ENCODE peak calls at places on chromosomes 1 and 21, in five cellular contexts. Q is breast epithelium, E is AG04450, Y is transverse colon, G is prostate gland. O is an unnamed sample.

GRCh38 chr1:232766224-232766890 is 38.9 kb upstream of the MAP10 start:
- DNase-seq in E (no peak), G (no peak), Q (no peak), Y (no peak), O (peak)

GRCh38 chr1:156987715-156988114 is 57.8 kb downstream of the ARHGEF11 start:
- DNase-seq in E (no peak), G (no peak), Y (no peak), Q (no peak), O (no peak)

GRCh38 chr1:109193653-109194590 is 19.8 kb upstream of the SARS1 start:
- DNase-seq in Y (peak), E (no peak), Q (no peak), G (no peak), O (no peak)

GRCh38 chr1:27992271-27992670 is 32.5 kb downstream of the XKR8 start:
- DNase-seq in Y (no peak), E (no peak), Q (no peak), G (no peak), O (no peak)

GRCh38 chr1:162696286-162696862 is 64.1 kb downstream of the DDR2 start:
- DNase-seq in Y (peak), G (peak), Q (peak), E (peak), O (no peak)

GRCh38 chr21:46323227-46323709 is 402 bp downstream of the C21orf58 start:
- DNase-seq in Q (no peak), Y (no peak), G (no peak), E (no peak), O (no peak)

GRCh38 chr21:14533555-14534400 is 12.3 kb downstream of the SAMSN1 start:
- DNase-seq in Q (no peak), Y (no peak), E (no peak), G (no peak), O (peak)

GRCh38 chr1:115838805-115839705 is 1.9 kb downstream of the NHLH2 start:
- DNase-seq in G (peak), E (no peak), Q (no peak), Y (no peak), O (no peak)

GRCh38 chr21:33367309-33367973 is 35.8 kb upstream of the IFNGR2 start:
- DNase-seq in E (no peak), G (no peak), Y (no peak), Q (no peak), O (no peak)

GRCh38 chr1:59769412-59770095 is 45.2 kb upstream of the HOOK1 start:
- DNase-seq in Y (no peak), G (no peak), Q (no peak), E (no peak), O (no peak)

GRCh38 chr1:26346274-26347033 is 7.5 kb downstream of the CRYBG2 start:
- DNase-seq in Y (no peak), E (no peak), Q (no peak), G (no peak), O (no peak)

GRCh38 chr1:218850367-218850766 is 323.3 kb upstream of the LYPLAL1 start:
- DNase-seq in Y (no peak), G (no peak), Q (no peak), E (peak), O (no peak)

GRCh38 chr1:244751271-244751895 is 84.1 kb upstream of the COX20 start:
- DNase-seq in Y (no peak), Q (no peak), E (no peak), G (no peak), O (no peak)

GRCh38 chr1:148372731-148373130 is 110.4 kb downstream of the PPIAL4G start:
- DNase-seq in Q (no peak), Y (peak), G (peak), E (no peak), O (no peak)

GRCh38 chr1:222665964-222666363 is 46.3 kb downstream of the AIDA start:
- DNase-seq in G (no peak), E (no peak), Y (no peak), Q (no peak), O (no peak)

GRCh38 chr1:70475023-70475422 is 64.0 kb downstream of the CTH start:
- DNase-seq in Q (no peak), Y (no peak), E (no peak), G (no peak), O (no peak)

GRCh38 chr1:30258876-30259275 is 464.5 kb downstream of the MATN1 start:
- DNase-seq in G (no peak), Y (no peak), E (no peak), Q (no peak), O (no peak)

GRCh38 chr1:66563094-66563800 is 29.3 kb downstream of the SGIP1 start:
- DNase-seq in Y (peak), E (peak), Q (no peak), G (no peak), O (peak)

GRCh38 chr1:241105118-241105517 is 251.9 kb downstream of the RGS7 start:
- DNase-seq in E (no peak), Q (no peak), G (no peak), Y (no peak), O (no peak)

GRCh38 chr1:234617135-234617985 is 7.4 kb upstream of the IRF2BP2 start:
- DNase-seq in Y (no peak), E (no peak), G (no peak), Q (no peak), O (no peak)

GRCh38 chr1:101451888-101452287 is 215.1 kb downstream of the S1PR1 start:
- DNase-seq in G (no peak), E (no peak), Q (no peak), Y (no peak), O (no peak)

DNA sequence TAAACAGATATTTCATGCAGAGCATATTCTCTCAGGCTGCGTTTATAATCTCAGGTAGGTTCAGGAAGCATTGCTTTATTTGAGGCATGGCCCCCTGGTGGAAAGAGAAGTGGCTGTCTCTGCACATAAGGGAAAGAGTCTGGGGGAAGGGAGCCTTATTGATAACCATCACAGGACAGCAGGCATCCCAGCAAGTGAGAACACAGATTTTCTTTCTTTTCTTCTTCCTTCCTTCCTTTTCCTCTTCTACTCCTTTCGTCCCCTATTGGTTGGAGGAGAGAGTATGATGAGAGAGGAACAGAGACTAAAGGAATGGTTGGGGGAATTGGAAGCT is 21.9 kb downstream of the TSNAX start:
- DNase-seq in E (no peak), G (no peak), Q (no peak), Y (no peak), O (no peak)
- TF ChIP-seq CTCF in E (peak), G (peak), Q (no peak), Y (peak), O (peak)

GRCh38 chr21:43940329-43940653 is 71.8 kb upstream of the TRAPPC10 start:
- DNase-seq in Q (no peak), G (no peak), Y (no peak), E (no peak), O (no peak)

GRCh38 chr21:43938751-43939442 is 73.2 kb upstream of the TRAPPC10 start:
- DNase-seq in G (peak), Y (peak), Q (peak), E (peak), O (no peak)

GRCh38 chr21:43937898-43938309 is 72.9 kb downstream of the AGPAT3 start:
- DNase-seq in Q (no peak), G (no peak), Y (no peak), E (no peak), O (no peak)

GRCh38 chr21:43940672-43941071 is 71.4 kb upstream of the TRAPPC10 start:
- DNase-seq in Y (peak), G (no peak), E (no peak), Q (no peak), O (no peak)

GRCh38 chr21:43939443-43940328 is 72.4 kb upstream of the TRAPPC10 start:
- DNase-seq in Y (no peak), E (no peak), Q (no peak), G (no peak), O (no peak)
- TF ChIP-seq CTCF in Y (peak), E (no peak), Q (no peak), G (no peak), O (no peak)

DNA sequence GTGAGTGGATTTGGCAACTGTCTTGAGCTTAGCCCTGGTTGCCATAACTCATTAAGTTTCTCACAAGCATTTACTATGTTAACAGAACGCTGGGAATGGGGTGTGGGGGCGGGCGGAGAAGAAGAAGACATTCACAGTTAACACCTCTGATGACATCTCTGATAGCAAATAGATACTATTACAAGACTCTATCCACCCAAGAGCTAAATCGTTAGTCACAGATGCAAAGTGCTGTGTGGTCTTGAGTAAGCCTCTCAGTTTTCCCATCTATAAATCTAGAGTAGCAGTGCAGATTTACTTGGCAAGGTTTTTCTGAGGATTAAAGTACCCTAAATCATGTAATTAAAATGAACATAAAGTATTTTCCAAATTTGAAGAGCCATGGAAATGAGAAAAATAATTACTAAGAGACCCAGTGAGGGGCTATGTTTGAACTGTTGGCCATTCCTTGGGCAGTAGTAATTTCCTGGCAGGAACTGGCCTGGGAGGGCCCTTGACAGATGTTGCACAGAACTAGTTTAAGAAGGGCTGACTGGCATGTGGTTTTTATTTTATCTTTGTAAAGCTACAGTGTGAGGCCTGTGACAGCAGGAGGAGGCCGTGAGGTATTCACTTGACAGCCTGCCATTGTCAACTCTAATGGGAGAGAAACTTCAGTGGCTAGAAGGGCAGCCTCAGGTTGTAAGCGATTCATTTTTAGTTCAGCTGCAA is 58.7 kb upstream of the APOBEC4 start:
- DNase-seq in G (no peak), Q (no peak), E (no peak), Y (no peak), O (no peak)
- TF ChIP-seq CTCF in G (no peak), Q (no peak), E (no peak), Y (no peak), O (no peak)

GRCh38 chr1:206812456-206812855 is 40.2 kb upstream of the IL10 start:
- DNase-seq in G (no peak), Q (no peak), E (no peak), Y (no peak), O (no peak)

GRCh38 chr1:206805357-206805756 is 33.1 kb upstream of the IL10 start:
- DNase-seq in Y (no peak), G (no peak), Q (no peak), E (no peak), O (no peak)

GRCh38 chr1:206804156-206804737 is 32.0 kb upstream of the IL10 start:
- DNase-seq in Y (no peak), Q (no peak), G (no peak), E (no peak), O (no peak)

GRCh38 chr1:206809504-206810084 is 37.3 kb upstream of the IL10 start:
- DNase-seq in E (no peak), G (peak), Y (peak), Q (no peak), O (no peak)

GRCh38 chr1:206808615-206809014 is 36.3 kb upstream of the IL10 start:
- DNase-seq in G (no peak), Q (no peak), Y (peak), E (no peak), O (no peak)
- TF ChIP-seq CTCF in G (peak), Q (no peak), Y (no peak), E (peak), O (peak)

O was measured in kidney epithelial cell.